ENCODE peak calls at places on chromosomes 5 and 9, in seven cellular contexts. One of them, this sample, is unnamed.

GRCh38 chr5:342501-343460 is 21.3 kb downstream of the AHRR start:
- DNase-seq in NCI-H1092: no peak
- DNase-seq in left cardiac atrium: no peak
- DNase-seq in IMR-90: no peak
- DNase-seq in A549: no peak
- DNase-seq in nucleus accumbens: no peak
- DNase-seq in heart left ventricle: no peak
- DNase-seq in this sample: no peak

GRCh38 chr9:125652771-125653170 is 54.2 kb downstream of the MAPKAP1 start:
- DNase-seq in left cardiac atrium: no peak
- DNase-seq in NCI-H1092: no peak
- DNase-seq in nucleus accumbens: no peak
- DNase-seq in IMR-90: no peak
- DNase-seq in heart left ventricle: no peak
- DNase-seq in A549: no peak
- DNase-seq in this sample: no peak

GRCh38 chr9:35001285-35001677 is 11.7 kb downstream of the DNAJB5 start:
- DNase-seq in heart left ventricle: no peak
- DNase-seq in left cardiac atrium: no peak
- DNase-seq in A549: no peak
- DNase-seq in nucleus accumbens: no peak
- DNase-seq in IMR-90: no peak
- DNase-seq in NCI-H1092: no peak
- DNase-seq in this sample: no peak

GRCh38 chr5:126680215-126680817 is 79.6 kb downstream of the PHAX start:
- DNase-seq in nucleus accumbens: no peak
- DNase-seq in heart left ventricle: no peak
- DNase-seq in IMR-90: peak
- DNase-seq in NCI-H1092: no peak
- DNase-seq in left cardiac atrium: no peak
- DNase-seq in A549: no peak
- DNase-seq in this sample: no peak

GRCh38 chr5:66945389-66946349 is 250.9 kb downstream of the CD180 start:
- DNase-seq in NCI-H1092: no peak
- DNase-seq in IMR-90: peak
- DNase-seq in A549: no peak
- DNase-seq in left cardiac atrium: no peak
- DNase-seq in heart left ventricle: no peak
- DNase-seq in nucleus accumbens: no peak
- DNase-seq in this sample: no peak

GRCh38 chr5:143354025-143354424 is 49.5 kb downstream of the NR3C1 start:
- DNase-seq in heart left ventricle: no peak
- DNase-seq in NCI-H1092: no peak
- DNase-seq in left cardiac atrium: no peak
- DNase-seq in nucleus accumbens: no peak
- DNase-seq in IMR-90: no peak
- DNase-seq in A549: no peak
- DNase-seq in this sample: no peak

GRCh38 chr9:114224247-114224610 is 68.9 kb downstream of the COL27A1 start:
- DNase-seq in heart left ventricle: no peak
- DNase-seq in left cardiac atrium: no peak
- DNase-seq in A549: peak
- DNase-seq in IMR-90: peak
- DNase-seq in nucleus accumbens: no peak
- DNase-seq in NCI-H1092: no peak
- DNase-seq in this sample: no peak

GRCh38 chr5:172163346-172163745 is 24.7 kb downstream of the STK10 start:
- DNase-seq in NCI-H1092: no peak
- DNase-seq in left cardiac atrium: peak
- DNase-seq in heart left ventricle: no peak
- DNase-seq in IMR-90: peak
- DNase-seq in A549: no peak
- DNase-seq in nucleus accumbens: no peak
- DNase-seq in this sample: no peak

GRCh38 chr5:173745123-173745522 is 128.7 kb upstream of the BOD1 start:
- DNase-seq in left cardiac atrium: no peak
- DNase-seq in heart left ventricle: no peak
- DNase-seq in A549: no peak
- DNase-seq in NCI-H1092: peak
- DNase-seq in nucleus accumbens: no peak
- DNase-seq in IMR-90: no peak
- DNase-seq in this sample: peak

GRCh38 chr9:136088481-136088938 is 6.6 kb downstream of the NACC2 start:
- DNase-seq in NCI-H1092: no peak
- DNase-seq in heart left ventricle: no peak
- DNase-seq in IMR-90: no peak
- DNase-seq in left cardiac atrium: peak
- DNase-seq in nucleus accumbens: no peak
- DNase-seq in A549: no peak
- DNase-seq in this sample: no peak

GRCh38 chr9:1604942-1605560 is 410.1 kb upstream of the SMARCA2 start:
- DNase-seq in IMR-90: no peak
- DNase-seq in nucleus accumbens: no peak
- DNase-seq in NCI-H1092: no peak
- DNase-seq in A549: no peak
- DNase-seq in heart left ventricle: no peak
- DNase-seq in left cardiac atrium: no peak
- DNase-seq in this sample: no peak

GRCh38 chr5:123708074-123708806 is 196.3 kb downstream of the CSNK1G3 start:
- DNase-seq in left cardiac atrium: no peak
- DNase-seq in NCI-H1092: no peak
- DNase-seq in nucleus accumbens: no peak
- DNase-seq in A549: no peak
- DNase-seq in heart left ventricle: no peak
- DNase-seq in IMR-90: peak
- DNase-seq in this sample: no peak

GRCh38 chr9:134659688-134660131 is 18.1 kb downstream of the COL5A1 start:
- DNase-seq in left cardiac atrium: no peak
- DNase-seq in A549: no peak
- DNase-seq in nucleus accumbens: no peak
- DNase-seq in NCI-H1092: no peak
- DNase-seq in IMR-90: no peak
- DNase-seq in heart left ventricle: no peak
- DNase-seq in this sample: no peak

GRCh38 chr5:151745071-151745705 is 13.2 kb downstream of the ATOX1 start:
- DNase-seq in A549: no peak
- DNase-seq in nucleus accumbens: peak
- DNase-seq in left cardiac atrium: peak
- DNase-seq in NCI-H1092: no peak
- DNase-seq in heart left ventricle: peak
- DNase-seq in IMR-90: peak
- DNase-seq in this sample: no peak

GRCh38 chr9:133701981-133702797 is 36.0 kb downstream of the SARDH start:
- DNase-seq in A549: no peak
- DNase-seq in left cardiac atrium: peak
- DNase-seq in IMR-90: peak
- DNase-seq in heart left ventricle: no peak
- DNase-seq in nucleus accumbens: no peak
- DNase-seq in NCI-H1092: no peak
- DNase-seq in this sample: peak

GRCh38 chr5:116572375-116573278 is 2.0 kb downstream of the SEMA6A start:
- DNase-seq in NCI-H1092: no peak
- DNase-seq in IMR-90: no peak
- DNase-seq in left cardiac atrium: peak
- DNase-seq in A549: peak
- DNase-seq in heart left ventricle: peak
- DNase-seq in nucleus accumbens: peak
- DNase-seq in this sample: no peak